ENCODE peak calls at places on chromosomes 4 and X, in five cellular contexts. Q, O, S, V and E are unnamed samples.

GRCh38 chr4:113610542-113610941 is 151.0 kb downstream of the CAMK2D start:
- DNase-seq in Q (no peak), O (no peak), S (no peak), V (no peak), E (no peak)

GRCh38 chrX:53362439-53362838 is 60.0 kb downstream of the SMC1A start:
- DNase-seq in Q (no peak), O (no peak), S (no peak), V (no peak), E (no peak)

GRCh38 chr4:149980941-149981340 is 97.3 kb upstream of the DCLK2 start:
- DNase-seq in Q (peak; percentile 13), O (peak; percentile 26), S (no peak), V (peak; percentile 47), E (peak; percentile 33)

GRCh38 chrX:30618160-30618765 is 35.0 kb upstream of the GK start:
- DNase-seq in Q (peak; percentile 3), O (no peak), S (no peak), V (peak; percentile 7), E (no peak)

GRCh38 chr4:74934016-74934821 is 1.3 kb downstream of the PARM1 start:
- DNase-seq in Q (no peak), O (no peak), S (no peak), V (no peak), E (no peak)

GRCh38 chr4:111854494-111855087 is 290.7 kb upstream of the FAM241A start:
- DNase-seq in Q (no peak), O (peak; percentile 10), S (no peak), V (peak; percentile 8), E (peak; percentile 39)

GRCh38 chr4:158532556-158533231 is 11.0 kb downstream of the RXFP1 start:
- DNase-seq in Q (no peak), O (no peak), S (no peak), V (no peak), E (no peak)

GRCh38 chrX:12890467-12890866 is 16.0 kb upstream of the TLR8 start:
- DNase-seq in Q (no peak), O (no peak), S (peak; percentile 87), V (no peak), E (no peak)

GRCh38 chr4:44056721-44057151 is 391.9 kb downstream of the KCTD8 start:
- DNase-seq in Q (peak; percentile 92), O (no peak), S (no peak), V (no peak), E (no peak)

GRCh38 chr4:1746919-1747602 is 25.7 kb downstream of the TACC3 start:
- DNase-seq in Q (no peak), O (peak; percentile 86), S (no peak), V (no peak), E (no peak)

GRCh38 chrX:112808651-112809050 is 32.0 kb downstream of the AMOT start:
- DNase-seq in Q (no peak), O (no peak), S (no peak), V (no peak), E (no peak)

GRCh38 chr4:161189286-161190134 is 974.3 kb downstream of the FSTL5 start:
- DNase-seq in Q (no peak), O (no peak), S (no peak), V (no peak), E (no peak)

GRCh38 chr4:171142045-171142444 is 671.2 kb upstream of the GALNTL6 start:
- DNase-seq in Q (no peak), O (no peak), S (no peak), V (no peak), E (no peak)
- TF ChIP-seq ATF3 in Q (no peak), O (no peak), S (no peak), V (no peak), E (no peak)

GRCh38 chr4:82594466-82594865 is 32.7 kb upstream of the TMEM150C start:
- DNase-seq in Q (no peak), O (no peak), S (no peak), V (no peak), E (no peak)
- TF ChIP-seq SRF in Q (no peak), O (no peak), S (no peak), V (no peak), E (no peak)

GRCh38 chr4:78671812-78672440 is 104.2 kb upstream of the BMP2K start:
- DNase-seq in Q (no peak), O (peak; percentile 18), S (no peak), V (peak; percentile 72), E (no peak)

GRCh38 chr4:78673258-78673817 is 102.8 kb upstream of the BMP2K start:
- DNase-seq in Q (no peak), O (no peak), S (no peak), V (no peak), E (no peak)

GRCh38 chr4:78669453-78669852 is 106.7 kb upstream of the BMP2K start:
- DNase-seq in Q (no peak), O (peak; percentile 37), S (no peak), V (peak; percentile 61), E (peak; percentile 24)

GRCh38 chr4:78672441-78672815 is 103.7 kb upstream of the BMP2K start:
- DNase-seq in Q (no peak), O (no peak), S (no peak), V (no peak), E (no peak)

GRCh38 chr4:78675325-78675724 is 100.8 kb upstream of the BMP2K start:
- DNase-seq in Q (no peak), O (no peak), S (no peak), V (no peak), E (no peak)
- TF ChIP-seq ATF3 in Q (no peak), O (no peak), S (no peak), V (no peak), E (no peak)

GRCh38 chr4:140069068-140069467 is 84.9 kb downstream of the MAML3 start:
- DNase-seq in Q (no peak), O (no peak), S (no peak), V (no peak), E (no peak)
- TF ChIP-seq SRF in Q (no peak), O (no peak), S (no peak), V (no peak), E (no peak)

DNA sequence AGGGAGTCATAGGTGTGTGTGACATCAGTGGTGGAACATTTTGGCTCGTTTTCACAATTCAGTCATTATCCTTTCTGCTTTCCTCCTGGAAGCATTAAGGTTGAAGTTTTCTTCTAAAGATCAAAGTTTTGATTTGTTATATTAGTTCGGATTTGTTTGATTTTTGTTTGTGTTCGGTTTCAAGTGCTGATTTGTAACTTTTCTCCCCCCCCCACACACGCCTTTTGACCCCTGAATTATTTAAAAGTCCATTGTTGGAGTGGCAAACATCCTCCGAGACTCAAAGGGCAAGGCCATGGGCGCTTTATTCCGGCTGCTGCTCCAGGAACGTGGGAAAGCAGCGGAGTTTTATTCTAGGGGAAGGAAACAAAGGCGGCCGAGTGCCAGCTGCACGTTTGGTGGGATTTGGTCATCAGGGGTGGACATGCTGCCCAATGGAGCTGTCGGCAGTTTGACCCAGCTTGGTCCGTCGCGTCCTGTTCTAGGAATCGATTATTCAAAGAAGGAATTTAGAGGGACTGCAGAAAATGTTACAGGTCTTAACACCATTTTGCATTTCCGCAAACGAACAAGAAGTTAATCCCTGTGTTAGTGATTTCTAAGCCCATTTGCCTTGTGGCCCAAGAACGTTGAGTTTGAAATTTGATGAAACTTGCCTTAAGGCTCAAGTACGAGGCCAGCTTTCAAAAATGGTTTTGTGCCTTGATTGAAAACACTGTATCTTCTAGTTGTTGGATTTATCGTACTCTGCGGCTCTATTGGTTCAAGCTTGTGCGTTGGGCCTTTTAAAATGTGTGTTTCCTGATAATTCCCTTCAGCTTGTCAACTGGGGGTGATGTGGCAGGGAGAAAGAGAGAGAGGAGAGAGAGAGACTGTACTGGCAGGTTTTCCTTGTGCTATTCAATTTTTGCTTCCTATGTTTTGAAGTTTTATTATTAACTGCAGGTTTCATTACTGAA is 567 bp upstream of the ZNF41 start:
- DNase-seq in Q (no peak), O (peak; percentile 45), S (no peak), V (peak; percentile 18), E (no peak)
- TF ChIP-seq ATF3 in Q (no peak), O (no peak), S (no peak), V (no peak), E (no peak)